ENCODE peak calls at places on chromosomes 1 and 21, in four cellular contexts. G, X, H and R are unnamed samples.
A peak's percentile ranks its signal among the peaks of the same experiment; 100 is the strongest.

GRCh38 chr1:53258216-53258615 is 19.9 kb upstream of the MAGOH start:
- DNase-seq in G (no peak), X (no peak), H (no peak), R (no peak)

GRCh38 chr1:58896211-58897183 is 112.7 kb upstream of the JUN start:
- DNase-seq in G (peak; percentile 75), X (no peak), H (no peak), R (peak; percentile 73)

GRCh38 chr1:201608635-201609395 is 69.9 kb downstream of the NAV1 start:
- DNase-seq in G (no peak), X (no peak), H (no peak), R (no peak)

GRCh38 chr1:20096840-20097447 is 22.4 kb downstream of the PLA2G2D start:
- DNase-seq in G (no peak), X (no peak), H (no peak), R (no peak)

GRCh38 chr1:7754234-7754633 is 16.9 kb upstream of the VAMP3 start:
- DNase-seq in G (no peak), X (peak; percentile 26), H (no peak), R (no peak)

GRCh38 chr1:4626560-4627319 is 27.7 kb upstream of the AJAP1 start:
- DNase-seq in G (no peak), X (no peak), H (no peak), R (no peak)

GRCh38 chr1:235624751-235625192 is 24.8 kb downstream of the GNG4 start:
- DNase-seq in G (no peak), X (no peak), H (no peak), R (no peak)

GRCh38 chr1:222387020-222387816 is 160.7 kb downstream of the HHIPL2 start:
- DNase-seq in G (peak; percentile 58), X (peak; percentile 21), H (no peak), R (peak; percentile 3)

GRCh38 chr1:9061949-9062555 is 7.4 kb downstream of the SLC2A5 start:
- DNase-seq in G (no peak), X (no peak), H (no peak), R (no peak)

GRCh38 chr1:162195567-162195966 is 126.1 kb downstream of the NOS1AP start:
- DNase-seq in G (no peak), X (no peak), H (no peak), R (no peak)

GRCh38 chr1:206666954-206667353 is 17.8 kb upstream of the MAPKAPK2 start:
- DNase-seq in G (no peak), X (no peak), H (no peak), R (no peak)

GRCh38 chr1:203124546-203125317 is 2.8 kb upstream of the ADORA1 start:
- DNase-seq in G (no peak), X (no peak), H (no peak), R (no peak)

GRCh38 chr1:182996816-182997215 is 26.4 kb upstream of the LAMC1 start:
- DNase-seq in G (no peak), X (no peak), H (no peak), R (no peak)

GRCh38 chr1:201761871-201762270 is 67.1 kb upstream of the IPO9 start:
- DNase-seq in G (no peak), X (no peak), H (no peak), R (no peak)

GRCh38 chr1:101043776-101044175 is 18.2 kb upstream of the DPH5 start:
- DNase-seq in G (no peak), X (no peak), H (no peak), R (no peak)

DNA sequence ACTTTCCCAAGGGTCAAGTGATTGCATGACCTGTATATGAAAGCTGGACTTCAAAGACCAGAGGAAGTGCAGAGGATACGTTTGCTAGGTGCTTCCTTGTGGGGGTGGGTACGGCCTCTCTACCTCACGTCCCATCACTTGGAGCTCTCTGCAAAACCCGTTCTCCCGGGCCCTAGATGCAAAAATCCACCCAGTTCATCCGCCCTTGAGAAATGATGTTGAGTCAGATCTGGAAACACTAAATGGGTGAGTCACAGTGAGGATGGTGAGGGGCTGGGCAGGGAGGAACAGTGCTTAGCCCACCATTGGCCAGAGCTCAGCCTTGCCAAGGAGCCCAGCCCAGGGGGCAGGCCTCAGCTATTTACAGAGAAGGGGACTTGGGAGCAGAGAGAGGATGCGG is 14.5 kb downstream of the ARHGEF10L start:
- DNase-seq in G (no peak), X (no peak), H (peak; percentile 9), R (no peak)
- TF ChIP-seq RFX5 in G (no peak), X (no peak), H (no peak), R (no peak)

GRCh38 chr21:45412491-45412890 is 7.5 kb downstream of the COL18A1 start:
- DNase-seq in G (no peak), X (no peak), H (no peak), R (no peak)

GRCh38 chr21:45412909-45413581 is 8.1 kb downstream of the COL18A1 start:
- DNase-seq in G (no peak), X (no peak), H (no peak), R (no peak)

GRCh38 chr21:45410151-45410864 is 5.3 kb downstream of the COL18A1 start:
- DNase-seq in G (peak; percentile 56), X (peak; percentile 92), H (no peak), R (no peak)

GRCh38 chr21:45410865-45411809 is 6.2 kb downstream of the COL18A1 start:
- DNase-seq in G (peak; percentile 99), X (no peak), H (no peak), R (no peak)

GRCh38 chr21:45411810-45412206 is 6.8 kb downstream of the COL18A1 start:
- DNase-seq in G (no peak), X (no peak), H (no peak), R (no peak)
- H3K4me1 ChIP-seq in G (peaks cover 43% of the 10 kb centered on the region), X (peaks cover 81% of the 10 kb centered on the region), H (no peaks in the 10 kb centered on the region), R (peaks cover 38% of the 10 kb centered on the region)

GRCh38 chr1:21553116-21553926 is 44.1 kb downstream of the ALPL start:
- DNase-seq in G (no peak), X (no peak), H (no peak), R (no peak)
- TF ChIP-seq NFIC in G (no peak), X (no peak), H (no peak), R (no peak)

GRCh38 chr1:115327270-115327669 is 10.8 kb downstream of the NGF start:
- DNase-seq in G (no peak), X (no peak), H (no peak), R (no peak)
- TF ChIP-seq RFX5 in G (no peak), X (no peak), H (no peak), R (no peak)

DNA sequence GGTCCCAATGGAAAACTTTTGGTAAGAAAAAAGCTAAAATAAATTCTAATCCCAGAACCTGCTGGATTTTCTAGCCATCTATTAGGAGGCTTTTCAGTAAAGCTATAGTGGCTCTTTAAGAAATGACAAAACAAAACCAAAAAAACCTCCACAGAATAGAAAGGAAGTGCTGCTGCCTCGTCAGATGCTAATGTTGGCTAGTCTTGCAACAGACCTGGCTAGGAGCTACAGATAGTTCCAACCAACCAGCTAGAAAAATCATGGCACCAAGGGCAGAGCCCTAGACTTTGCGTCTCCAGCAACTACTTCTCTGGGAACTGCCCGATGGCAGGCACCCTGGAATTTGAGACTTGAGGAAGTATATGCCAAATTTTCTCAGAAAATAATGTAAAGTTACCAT is 7.6 kb downstream of the CD101 start:
- DNase-seq in G (no peak), X (no peak), H (no peak), R (no peak)
- H3K4me1 ChIP-seq in G (no peaks in the 10 kb centered on the region), X (no peaks in the 10 kb centered on the region), H (no peaks in the 10 kb centered on the region), R (no peaks in the 10 kb centered on the region)

DNA sequence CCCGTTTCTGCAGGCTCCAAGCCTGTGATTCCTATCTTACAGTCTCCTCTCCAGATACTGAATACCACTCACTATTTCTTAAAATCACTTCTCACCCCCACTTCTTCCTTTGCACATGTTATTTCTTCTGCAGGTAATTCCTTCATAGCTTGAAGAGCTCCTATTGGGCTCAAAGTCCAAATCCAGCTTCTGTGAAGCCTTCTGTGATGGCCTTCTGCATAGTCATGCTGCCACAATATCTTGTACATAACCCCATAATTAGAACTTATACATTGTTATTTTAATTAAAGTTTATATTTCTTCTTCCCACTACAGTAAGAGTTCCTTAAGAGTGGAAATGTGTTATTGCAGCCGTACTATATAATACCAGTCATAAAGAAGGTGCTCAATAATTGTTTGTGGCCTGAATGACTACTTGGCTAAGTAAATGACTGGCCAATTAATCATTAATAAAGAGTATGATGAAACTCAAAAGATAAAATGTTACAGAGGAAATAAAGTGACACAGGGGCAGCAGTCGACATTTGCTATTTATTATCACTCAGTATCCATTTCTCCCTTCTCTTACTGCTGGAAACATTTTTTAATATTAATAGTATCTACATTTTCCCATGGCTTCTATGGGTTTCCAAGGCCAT is 886.6 kb downstream of the TTLL7 start:
- DNase-seq in G (no peak), X (no peak), H (no peak), R (no peak)
- TF ChIP-seq NFIC in G (no peak), X (no peak), H (no peak), R (no peak)

DNA sequence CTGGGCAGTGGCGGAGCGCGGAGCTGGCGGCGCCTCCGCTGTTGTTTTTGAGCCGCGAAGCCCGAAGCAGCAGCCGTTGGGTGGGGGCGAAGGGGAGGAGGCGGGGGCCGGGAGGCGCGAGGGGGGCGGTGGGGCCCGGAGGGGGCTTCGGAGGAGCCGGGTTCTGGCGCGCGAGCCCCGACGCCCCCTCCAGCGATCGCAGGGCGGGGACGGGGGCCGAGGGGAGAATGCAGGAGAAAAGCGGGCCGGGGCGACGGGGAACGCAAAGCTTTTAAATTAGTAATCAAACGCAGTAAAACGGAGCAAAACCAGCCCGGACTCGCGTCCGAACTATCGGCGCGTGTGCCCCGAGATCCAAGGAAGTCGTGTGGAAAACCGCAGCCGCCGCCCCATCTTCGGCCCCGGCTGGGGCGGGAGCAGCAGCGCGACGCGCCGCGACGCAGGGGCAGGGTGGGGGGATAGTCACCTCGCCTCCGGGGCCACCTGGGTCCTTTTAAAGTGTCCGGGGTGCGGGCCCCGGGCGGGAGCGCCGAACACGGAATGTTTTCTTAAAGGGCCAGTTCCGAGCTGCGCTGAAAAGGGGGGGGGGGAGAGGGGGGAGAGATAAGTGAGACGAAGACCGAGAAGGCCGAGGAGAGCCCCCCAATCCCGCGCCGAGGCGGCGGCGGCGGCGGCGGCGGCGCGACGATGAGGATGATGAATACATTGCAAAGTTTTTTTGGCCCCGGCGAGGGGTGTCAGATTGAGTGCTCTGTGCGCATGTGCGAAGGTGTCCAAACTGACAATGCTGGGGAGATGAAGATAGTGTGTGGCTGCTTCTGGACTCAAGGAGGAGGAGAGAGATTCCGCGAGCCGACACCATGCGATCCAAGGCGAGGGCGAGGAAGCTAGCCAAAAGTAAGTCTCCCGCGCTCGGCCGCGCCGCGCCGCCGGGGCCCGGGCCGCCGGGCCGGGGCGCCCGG is at the start of gene PRDM16:
- DNase-seq in G (no peak), X (no peak), H (no peak), R (no peak)
- TF ChIP-seq RFX5 in G (no peak), X (no peak), H (no peak), R (no peak)